ENCODE peak calls at places on chromosomes 16 and 17, in seven cellular contexts. One of them, this sample, is unnamed.

GRCh38 chr17:76529224-76529642 is 8.3 kb downstream of the CYGB start:
- DNase-seq in AG10803: peak
- DNase-seq in cardiac fibroblast: peak
- DNase-seq in mesendoderm: no peak
- DNase-seq in NCI-H460: no peak
- DNase-seq in activated CD4-positive, CD25-positive, alpha-beta regulatory T cell: no peak
- DNase-seq in SJSA1: peak
- DNase-seq in this sample: peak

GRCh38 chr17:75822119-75822799 is 21.9 kb downstream of the UNC13D start:
- DNase-seq in mesendoderm: no peak
- DNase-seq in NCI-H460: no peak
- DNase-seq in cardiac fibroblast: no peak
- DNase-seq in activated CD4-positive, CD25-positive, alpha-beta regulatory T cell: no peak
- DNase-seq in SJSA1: peak
- DNase-seq in AG10803: no peak
- DNase-seq in this sample: no peak

GRCh38 chr16:8760021-8760420 is 37.4 kb downstream of the TMEM186 start:
- DNase-seq in activated CD4-positive, CD25-positive, alpha-beta regulatory T cell: no peak
- DNase-seq in SJSA1: no peak
- DNase-seq in mesendoderm: no peak
- DNase-seq in NCI-H460: no peak
- DNase-seq in AG10803: no peak
- DNase-seq in cardiac fibroblast: no peak
- DNase-seq in this sample: no peak

GRCh38 chr16:67663151-67663876 is 2.6 kb downstream of the PARD6A start:
- DNase-seq in mesendoderm: peak
- DNase-seq in cardiac fibroblast: no peak
- DNase-seq in NCI-H460: no peak
- DNase-seq in SJSA1: no peak
- DNase-seq in AG10803: no peak
- DNase-seq in activated CD4-positive, CD25-positive, alpha-beta regulatory T cell: no peak
- DNase-seq in this sample: no peak

GRCh38 chr16:56258508-56259424 is 67.5 kb downstream of the GNAO1 start:
- DNase-seq in mesendoderm: no peak
- DNase-seq in SJSA1: no peak
- DNase-seq in NCI-H460: no peak
- DNase-seq in AG10803: no peak
- DNase-seq in cardiac fibroblast: no peak
- DNase-seq in activated CD4-positive, CD25-positive, alpha-beta regulatory T cell: no peak
- DNase-seq in this sample: no peak

GRCh38 chr16:85311741-85312140 is 199.5 kb upstream of the CIBAR2 start:
- DNase-seq in activated CD4-positive, CD25-positive, alpha-beta regulatory T cell: no peak
- DNase-seq in SJSA1: no peak
- DNase-seq in mesendoderm: no peak
- DNase-seq in AG10803: no peak
- DNase-seq in NCI-H460: no peak
- DNase-seq in cardiac fibroblast: no peak
- DNase-seq in this sample: no peak

GRCh38 chr16:68889508-68890150 is 46.3 kb downstream of the TANGO6 start:
- DNase-seq in AG10803: no peak
- DNase-seq in activated CD4-positive, CD25-positive, alpha-beta regulatory T cell: no peak
- DNase-seq in SJSA1: no peak
- DNase-seq in NCI-H460: no peak
- DNase-seq in cardiac fibroblast: no peak
- DNase-seq in mesendoderm: no peak
- DNase-seq in this sample: no peak

GRCh38 chr16:75080205-75081029 is 36.2 kb downstream of the LDHD start:
- DNase-seq in mesendoderm: no peak
- DNase-seq in SJSA1: no peak
- DNase-seq in NCI-H460: no peak
- DNase-seq in activated CD4-positive, CD25-positive, alpha-beta regulatory T cell: no peak
- DNase-seq in AG10803: peak
- DNase-seq in cardiac fibroblast: peak
- DNase-seq in this sample: no peak

GRCh38 chr17:79534851-79535727 is 75.8 kb downstream of the RBFOX3 start:
- DNase-seq in activated CD4-positive, CD25-positive, alpha-beta regulatory T cell: no peak
- DNase-seq in AG10803: no peak
- DNase-seq in SJSA1: no peak
- DNase-seq in NCI-H460: no peak
- DNase-seq in mesendoderm: no peak
- DNase-seq in cardiac fibroblast: no peak
- DNase-seq in this sample: no peak

GRCh38 chr17:75489511-75489955 is 25.8 kb downstream of the CASKIN2 start:
- DNase-seq in SJSA1: no peak
- DNase-seq in activated CD4-positive, CD25-positive, alpha-beta regulatory T cell: no peak
- DNase-seq in AG10803: no peak
- DNase-seq in cardiac fibroblast: no peak
- DNase-seq in NCI-H460: no peak
- DNase-seq in mesendoderm: no peak
- DNase-seq in this sample: no peak

GRCh38 chr17:74803388-74803930 is 27.3 kb upstream of the NAT9 start:
- DNase-seq in AG10803: no peak
- DNase-seq in cardiac fibroblast: no peak
- DNase-seq in SJSA1: no peak
- DNase-seq in activated CD4-positive, CD25-positive, alpha-beta regulatory T cell: no peak
- DNase-seq in NCI-H460: no peak
- DNase-seq in mesendoderm: no peak
- DNase-seq in this sample: no peak

GRCh38 chr16:58843675-58844074 is 109.6 kb upstream of the GOT2 start:
- DNase-seq in NCI-H460: peak
- DNase-seq in activated CD4-positive, CD25-positive, alpha-beta regulatory T cell: no peak
- DNase-seq in cardiac fibroblast: peak
- DNase-seq in AG10803: peak
- DNase-seq in mesendoderm: peak
- DNase-seq in SJSA1: no peak
- DNase-seq in this sample: no peak

GRCh38 chr17:31580331-31581021 is 189.0 kb downstream of the RAB11FIP4 start:
- DNase-seq in AG10803: peak
- DNase-seq in SJSA1: no peak
- DNase-seq in NCI-H460: no peak
- DNase-seq in cardiac fibroblast: peak
- DNase-seq in mesendoderm: no peak
- DNase-seq in activated CD4-positive, CD25-positive, alpha-beta regulatory T cell: no peak
- DNase-seq in this sample: no peak

GRCh38 chr16:47067203-47067602 is 76.5 kb downstream of the NETO2 start:
- DNase-seq in cardiac fibroblast: no peak
- DNase-seq in AG10803: no peak
- DNase-seq in SJSA1: peak
- DNase-seq in activated CD4-positive, CD25-positive, alpha-beta regulatory T cell: no peak
- DNase-seq in mesendoderm: no peak
- DNase-seq in NCI-H460: no peak
- DNase-seq in this sample: no peak

GRCh38 chr17:37087683-37088082 is 138.9 kb downstream of the AATF start:
- DNase-seq in cardiac fibroblast: no peak
- DNase-seq in AG10803: no peak
- DNase-seq in SJSA1: no peak
- DNase-seq in NCI-H460: no peak
- DNase-seq in mesendoderm: no peak
- DNase-seq in activated CD4-positive, CD25-positive, alpha-beta regulatory T cell: no peak
- DNase-seq in this sample: no peak

GRCh38 chr17:34579017-34579946 is at the start of gene TMEM132E:
- DNase-seq in mesendoderm: peak
- DNase-seq in NCI-H460: no peak
- DNase-seq in activated CD4-positive, CD25-positive, alpha-beta regulatory T cell: no peak
- DNase-seq in AG10803: peak
- DNase-seq in cardiac fibroblast: peak
- DNase-seq in SJSA1: no peak
- DNase-seq in this sample: no peak

GRCh38 chr17:34717092-34717491 is 137.7 kb downstream of the TMEM132E start:
- DNase-seq in AG10803: no peak
- DNase-seq in activated CD4-positive, CD25-positive, alpha-beta regulatory T cell: no peak
- DNase-seq in SJSA1: no peak
- DNase-seq in mesendoderm: no peak
- DNase-seq in NCI-H460: no peak
- DNase-seq in cardiac fibroblast: no peak
- DNase-seq in this sample: no peak

This sample was measured in LNCaP clone FGC.